ENCODE peak calls at places on chromosomes 12 and 14, in five cellular contexts. U is DND-41, Z is upper lobe of right lung, J is RWPE2, Q is PC-3. X is an unnamed sample.

GRCh38 chr14:25231006-25231405 is 181.1 kb upstream of the STXBP6 start:
- ATAC-seq in U (no peak), Z (no peak), J (no peak), Q (no peak), X (no peak)

GRCh38 chr12:22034709-22035506 is 11.1 kb upstream of the CMAS start:
- ATAC-seq in U (no peak), Z (peak; percentile 57), J (no peak), Q (no peak), X (no peak)

GRCh38 chr12:32839828-32840227 is 56.7 kb downstream of the PKP2 start:
- ATAC-seq in U (no peak), Z (no peak), J (no peak), Q (no peak), X (no peak)

GRCh38 chr14:100082723-100083122 is 17.5 kb downstream of the EVL start:
- ATAC-seq in U (no peak), Z (no peak), J (no peak), Q (no peak), X (no peak)

GRCh38 chr14:74126315-74126714 is 41.6 kb downstream of the LIN52 start:
- ATAC-seq in U (no peak), Z (no peak), J (no peak), Q (no peak), X (no peak)

GRCh38 chr12:102504871-102505270 is 24.5 kb upstream of the IGF1 start:
- ATAC-seq in U (no peak), Z (no peak), J (no peak), Q (no peak), X (no peak)

GRCh38 chr14:97036096-97036852 is 239.1 kb downstream of the VRK1 start:
- ATAC-seq in U (no peak), Z (no peak), J (no peak), Q (no peak), X (no peak)

GRCh38 chr14:76782885-76783566 is 21.8 kb downstream of the VASH1 start:
- ATAC-seq in U (no peak), Z (peak; percentile 3), J (no peak), Q (no peak), X (no peak)

GRCh38 chr14:105430535-105430934 is 10.9 kb downstream of the MTA1 start:
- ATAC-seq in U (no peak), Z (peak; percentile 35), J (peak; percentile 89), Q (peak; percentile 90), X (peak; percentile 21)

GRCh38 chr12:60849723-60850122 is 1253.9 kb downstream of the SLC16A7 start:
- ATAC-seq in U (no peak), Z (no peak), J (no peak), Q (no peak), X (no peak)

GRCh38 chr14:79515158-79515557 is 696.1 kb downstream of the DIO2 start:
- ATAC-seq in U (no peak), Z (no peak), J (no peak), Q (no peak), X (no peak)

GRCh38 chr12:68785358-68785757 is 22.6 kb upstream of the MDM2 start:
- ATAC-seq in U (no peak), Z (peak; percentile 64), J (peak; percentile 45), Q (no peak), X (no peak)

GRCh38 chr12:64670039-64670438 is 59.7 kb downstream of the RASSF3 start:
- ATAC-seq in U (no peak), Z (no peak), J (no peak), Q (no peak), X (no peak)
- H3K4me1 ChIP-seq in U (peaks cover 73% of the 10 kb centered on the region), Z (peaks cover 93% of the 10 kb centered on the region), J (peaks cover 55% of the 10 kb centered on the region), Q (peaks cover 55% of the 10 kb centered on the region), X (peaks cover 26% of the 10 kb centered on the region)

GRCh38 chr14:89356927-89357326 is 60.1 kb downstream of the FOXN3 start:
- ATAC-seq in U (no peak), Z (no peak), J (no peak), Q (no peak), X (no peak)

GRCh38 chr14:89360277-89360676 is 56.8 kb downstream of the FOXN3 start:
- ATAC-seq in U (no peak), Z (no peak), J (no peak), Q (no peak), X (no peak)

GRCh38 chr14:89359477-89360222 is 57.4 kb downstream of the FOXN3 start:
- ATAC-seq in U (no peak), Z (peak; percentile 36), J (peak; percentile 12), Q (no peak), X (peak; percentile 43)

GRCh38 chr14:89356496-89356895 is 60.5 kb downstream of the FOXN3 start:
- ATAC-seq in U (no peak), Z (no peak), J (no peak), Q (no peak), X (no peak)

GRCh38 chr14:89357655-89358297 is 59.3 kb downstream of the FOXN3 start:
- ATAC-seq in U (no peak), Z (peak; percentile 46), J (no peak), Q (no peak), X (no peak)
- H3K27ac ChIP-seq in U (no peak overlapping the region), Z (peak overlapping the region; percentile 2), J (no peak overlapping the region), Q (no peak overlapping the region), X (no peak overlapping the region)

DNA sequence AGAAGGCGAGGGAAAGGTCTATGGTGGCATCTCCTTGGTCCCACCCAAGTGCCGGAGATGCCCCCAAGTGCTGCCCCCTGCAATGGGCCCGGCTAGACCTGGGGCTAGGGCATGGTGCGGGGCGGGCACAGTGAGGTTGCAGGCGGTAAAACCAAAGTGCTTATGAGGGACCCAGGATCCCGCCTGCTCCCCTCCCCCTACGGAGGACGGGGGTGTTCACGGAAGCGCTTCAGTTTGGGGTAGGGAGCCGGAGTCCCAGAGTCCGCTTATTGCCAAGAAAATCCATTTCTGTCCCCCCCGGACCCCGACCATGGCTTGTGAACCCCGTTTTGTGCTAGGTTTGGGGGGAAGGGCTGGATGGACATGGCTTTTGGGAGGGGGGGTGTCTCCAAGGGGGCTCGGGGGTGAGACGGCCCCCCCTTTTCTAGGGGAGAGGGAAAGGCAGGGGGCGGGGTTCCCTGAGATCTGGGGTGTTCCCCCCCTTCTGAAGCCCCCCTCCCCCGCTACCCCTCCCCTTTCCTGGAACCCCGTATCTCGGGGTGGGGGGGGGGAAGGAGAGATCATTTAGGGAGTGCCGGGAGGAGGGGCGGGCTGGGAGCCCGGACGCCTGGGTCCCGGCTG is 5.4 kb upstream of the GPR84 start:
- ATAC-seq in U (no peak), Z (no peak), J (no peak), Q (no peak), X (no peak)
- H3K4me1 ChIP-seq in U (peaks cover 19% of the 10 kb centered on the region), Z (peaks cover 35% of the 10 kb centered on the region), J (peaks cover 35% of the 10 kb centered on the region), Q (peaks cover 21% of the 10 kb centered on the region), X (peaks cover 60% of the 10 kb centered on the region)

GRCh38 chr14:102727336-102728095 is 49.7 kb upstream of the TRAF3 start:
- ATAC-seq in U (no peak), Z (no peak), J (no peak), Q (no peak), X (no peak)

GRCh38 chr14:102728509-102728908 is 48.7 kb upstream of the TRAF3 start:
- ATAC-seq in U (no peak), Z (no peak), J (no peak), Q (no peak), X (no peak)

GRCh38 chr14:102729825-102730224 is 47.4 kb upstream of the TRAF3 start:
- ATAC-seq in U (no peak), Z (no peak), J (no peak), Q (no peak), X (no peak)

GRCh38 chr14:102731101-102731870 is 46.0 kb upstream of the TRAF3 start:
- ATAC-seq in U (no peak), Z (peak; percentile 11), J (peak; percentile 13), Q (no peak), X (no peak)

DNA sequence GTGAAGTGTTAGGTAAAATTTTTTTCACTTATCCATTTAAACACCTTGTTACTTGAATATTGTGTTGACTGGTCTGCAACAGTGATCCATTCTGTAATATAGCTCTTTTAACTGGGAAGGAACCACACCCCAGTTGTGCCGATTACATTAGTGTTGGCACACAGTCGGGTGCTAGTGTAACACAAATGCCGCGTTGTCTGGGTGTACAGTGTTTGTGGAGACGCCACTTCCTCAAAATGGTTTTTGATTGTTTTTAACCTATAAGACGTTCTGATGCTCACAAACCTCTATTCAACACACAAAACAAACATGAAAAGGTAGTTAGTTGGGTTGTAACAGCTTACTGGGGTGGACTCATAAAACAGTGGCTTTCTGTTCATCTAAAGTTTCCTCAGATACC is 48.0 kb upstream of the TRAF3 start:
- ATAC-seq in U (no peak), Z (peak; percentile 28), J (no peak), Q (no peak), X (no peak)
- H3K27ac ChIP-seq in U (no peak overlapping the region), Z (no peak overlapping the region), J (no peak overlapping the region), Q (no peak overlapping the region), X (no peak overlapping the region)

GRCh38 chr14:103530831-103531230 is 1.8 kb downstream of the TRMT61A start:
- ATAC-seq in U (no peak), Z (no peak), J (no peak), Q (no peak), X (no peak)

GRCh38 chr14:103530390-103530789 is 1.4 kb downstream of the TRMT61A start:
- ATAC-seq in U (peak; percentile 38), Z (no peak), J (no peak), Q (no peak), X (no peak)

GRCh38 chr14:103528512-103529382 is at the start of gene TRMT61A:
- ATAC-seq in U (peak; percentile 78), Z (peak; percentile 90), J (peak; percentile 69), Q (peak; percentile 86), X (peak; percentile 88)

GRCh38 chr14:103528158-103528511 is 861 bp upstream of the TRMT61A start:
- ATAC-seq in U (no peak), Z (peak; percentile 45), J (peak; percentile 20), Q (peak; percentile 40), X (no peak)

DNA sequence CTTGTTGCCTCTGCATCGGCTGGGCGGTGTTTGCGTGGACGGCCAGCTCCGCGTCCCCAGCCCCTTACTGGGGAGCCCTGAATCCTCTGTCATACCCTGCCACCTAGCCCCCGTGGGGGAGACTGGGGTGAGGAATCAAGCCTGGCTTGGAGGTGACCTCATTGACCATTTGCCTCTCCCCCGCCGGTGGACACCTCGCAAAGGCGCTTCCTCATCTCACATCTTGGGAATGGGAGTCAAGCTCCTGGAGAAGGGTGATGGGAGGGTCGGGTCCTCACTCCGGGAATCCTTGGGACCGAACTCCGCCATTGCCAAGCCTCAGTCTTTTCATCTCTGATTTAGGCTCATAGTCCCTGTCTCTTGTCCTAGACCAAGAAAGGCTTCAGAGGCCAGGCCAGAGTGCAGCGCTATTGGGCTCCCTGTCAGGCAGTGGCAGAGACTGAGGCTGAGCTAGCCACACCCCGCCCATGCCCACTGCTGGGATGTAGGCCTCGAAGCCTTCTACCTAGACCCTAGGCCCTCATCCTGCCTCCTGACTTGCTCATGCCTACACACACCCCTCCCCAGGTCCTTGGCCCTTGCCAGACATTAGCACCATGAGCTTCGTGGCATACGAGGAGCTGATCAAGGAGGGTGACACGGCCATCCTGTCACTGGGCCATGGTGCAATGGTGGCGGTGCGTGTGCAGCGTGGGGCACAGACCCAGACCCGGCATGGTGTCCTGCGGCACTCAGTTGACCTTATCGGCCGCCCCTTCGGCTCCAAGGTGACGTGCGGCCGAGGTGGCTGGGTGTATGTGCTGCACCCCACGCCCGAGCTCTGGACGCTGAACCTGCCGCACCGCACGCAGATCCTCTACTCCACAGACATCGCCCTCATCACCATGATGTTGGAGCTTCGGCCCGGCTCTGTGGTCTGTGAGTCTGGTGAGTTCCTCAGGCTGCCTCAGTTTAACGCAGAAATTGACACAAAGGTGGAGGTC is 678 bp downstream of the TRMT61A start:
- ATAC-seq in U (no peak), Z (no peak), J (no peak), Q (no peak), X (no peak)
- H3K4me1 ChIP-seq in U (peaks cover 35% of the 10 kb centered on the region), Z (peaks cover 31% of the 10 kb centered on the region), J (peaks cover 6% of the 10 kb centered on the region), Q (peaks cover 22% of the 10 kb centered on the region), X (peaks cover 2% of the 10 kb centered on the region)